ENCODE peak calls at places on chromosomes 12 and 14, in five cellular contexts. M is GM23338, C is HCT116, S is PC-3, L is hepatocyte. Q is an unnamed sample. For H3K9me2, the result is how much of the 10 kb centered on the place peaks cover.

GRCh38 chr14:24360281-24360680 is 7.7 kb upstream of the NFATC4 start:
- DNase-seq in S (no peak), L (no peak), C (no peak), M (no peak), Q (no peak)

GRCh38 chr14:101501858-101502615 is 59.3 kb upstream of the DIO3 start:
- DNase-seq in C (no peak), M (no peak), L (no peak), S (no peak), Q (no peak)

GRCh38 chr12:82519508-82519907 is 161.2 kb downstream of the METTL25 start:
- DNase-seq in S (no peak), C (no peak), M (no peak), L (no peak), Q (no peak)

GRCh38 chr12:90858261-90858660 is 96.7 kb downstream of the CCER1 start:
- DNase-seq in M (no peak), C (no peak), S (peak), L (peak), Q (no peak)

GRCh38 chr12:5586201-5586600 is 154.3 kb downstream of the NTF3 start:
- DNase-seq in C (no peak), M (no peak), S (peak), L (peak), Q (no peak)

GRCh38 chr12:131116437-131117117 is 162.9 kb downstream of the ADGRD1 start:
- DNase-seq in L (peak), M (peak), S (peak), C (no peak), Q (no peak)

GRCh38 chr14:22822017-22822618 is 6.9 kb upstream of the SLC7A7 start:
- DNase-seq in C (no peak), S (no peak), M (peak), L (peak), Q (no peak)

GRCh38 chr12:87020071-87020470 is 763.9 kb upstream of the MGAT4C start:
- DNase-seq in M (no peak), C (no peak), S (no peak), L (no peak), Q (no peak)

GRCh38 chr14:65101631-65102440 is 481 bp downstream of the MAX start:
- DNase-seq in M (peak), S (no peak), C (no peak), L (peak), Q (peak)

GRCh38 chr12:62886796-62887195 is 48.2 kb downstream of the PPM1H start:
- DNase-seq in M (no peak), C (no peak), L (no peak), S (no peak), Q (no peak)

GRCh38 chr12:3534511-3534910 is 43.5 kb downstream of the PRMT8 start:
- DNase-seq in S (no peak), M (no peak), L (no peak), C (no peak), Q (no peak)

GRCh38 chr14:33894339-33894738 is 56.5 kb downstream of the EGLN3 start:
- DNase-seq in C (no peak), L (no peak), S (no peak), M (no peak), Q (no peak)
- H3K9me2 ChIP-seq in C (under half), L (under half), S (under half), M (under half), Q (under half)

DNA sequence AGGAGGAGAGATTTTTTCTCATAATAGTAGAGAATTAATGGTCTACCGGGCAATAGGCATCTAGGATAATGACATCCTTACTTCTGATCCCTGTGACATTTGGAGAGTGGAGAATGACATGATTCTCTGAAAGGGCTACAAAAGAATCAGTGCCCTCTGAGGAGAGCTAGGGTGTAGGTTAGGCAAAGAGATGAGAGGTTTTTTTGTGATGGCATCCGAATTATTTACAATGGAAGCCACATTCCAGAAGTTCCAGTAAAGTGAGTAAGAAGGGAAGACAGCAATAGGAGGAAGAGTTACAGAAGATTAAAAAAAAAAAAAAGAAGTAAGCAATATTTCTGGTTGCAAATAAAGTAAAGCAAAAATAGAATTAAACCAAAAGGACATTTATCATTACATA is 478.0 kb downstream of the RMST start:
- DNase-seq in S (no peak), L (no peak), M (peak), C (no peak), Q (no peak)
- TF ChIP-seq CTCF in S (no peak), L (no peak), M (no peak), C (no peak), Q (no peak)

GRCh38 chr12:4563336-4563735 is 1.3 kb downstream of the DYRK4 start:
- DNase-seq in C (no peak), L (no peak), S (no peak), M (no peak), Q (no peak)
- TF ChIP-seq EZH2phosphoT487 in C (no peak), L (no peak), S (no peak), M (no peak), Q (no peak)

DNA sequence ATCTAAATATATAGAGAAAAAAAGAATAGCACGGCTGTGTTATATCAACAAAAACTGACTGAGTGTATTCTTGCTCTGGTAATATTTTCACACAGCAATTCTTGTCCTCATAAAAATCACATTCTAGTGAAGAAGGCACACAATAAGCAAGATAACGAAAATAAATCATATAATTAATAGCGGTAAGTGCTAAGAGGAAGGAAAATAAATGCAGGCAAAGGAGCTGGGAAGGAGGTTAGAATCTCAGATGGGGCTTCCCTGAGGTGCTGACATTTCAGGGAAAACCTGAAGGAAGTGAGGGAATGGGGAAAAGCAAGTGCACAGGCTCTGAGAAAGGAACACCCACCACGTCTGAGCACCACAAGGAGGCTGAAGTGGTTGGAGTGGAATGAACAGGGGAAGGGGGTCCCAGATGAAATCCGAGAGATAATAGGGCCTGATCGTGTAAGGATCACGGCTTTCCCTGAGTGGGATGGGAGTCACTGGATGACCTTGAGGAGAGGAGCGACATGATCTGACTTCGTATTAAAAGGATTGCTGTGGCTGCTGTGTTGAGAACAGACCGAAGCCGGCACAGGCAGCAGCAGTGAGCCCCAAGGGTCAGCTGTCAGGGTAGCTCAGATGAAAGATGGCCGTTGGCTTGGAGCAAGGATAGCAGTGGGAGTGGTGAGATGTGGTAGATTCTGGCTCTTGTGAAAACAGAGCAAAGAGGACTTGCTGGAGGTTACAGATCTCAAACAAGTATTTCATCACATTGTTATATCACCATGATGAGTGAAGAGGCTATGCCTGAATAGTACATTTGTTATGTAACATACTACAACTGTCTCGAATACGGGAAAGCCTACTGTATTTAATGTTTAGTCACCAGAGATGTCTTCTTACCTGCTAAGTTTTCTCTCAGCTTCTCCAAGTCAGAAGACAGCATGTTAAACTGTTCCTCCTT is 67.1 kb upstream of the VPS33A start:
- DNase-seq in C (no peak), M (no peak), S (no peak), L (no peak), Q (no peak)
- H3K9me2 ChIP-seq in C (under half), M (under half), S (under half), L (under half), Q (under half)

DNA sequence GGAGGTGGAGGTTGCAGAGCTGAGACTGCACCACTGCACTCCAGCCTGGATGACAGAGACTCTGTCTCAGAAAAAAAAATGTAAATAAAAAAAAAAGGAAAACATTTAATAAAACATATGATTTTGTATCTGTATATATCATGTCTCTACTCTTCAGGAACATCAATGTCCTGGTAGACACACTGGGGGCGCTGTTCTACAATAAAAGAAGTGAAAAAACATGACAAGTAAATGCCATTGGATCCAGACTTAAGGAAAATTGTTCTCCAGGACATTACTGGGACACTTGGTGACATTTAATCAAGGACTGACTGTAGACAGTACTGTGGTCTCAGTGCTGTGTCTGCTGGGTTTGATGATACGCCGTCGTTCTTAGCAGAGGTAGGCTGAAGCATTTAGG is 15.5 kb upstream of the KLC1 start:
- DNase-seq in S (no peak), M (no peak), L (no peak), C (no peak), Q (no peak)
- TF ChIP-seq CTCF in S (no peak), M (no peak), L (no peak), C (no peak), Q (peak)

GRCh38 chr12:119227292-119227691 is 48.6 kb downstream of the HSPB8 start:
- DNase-seq in M (no peak), C (no peak), S (peak), L (no peak), Q (no peak)

GRCh38 chr12:119222222-119222951 is 43.7 kb downstream of the HSPB8 start:
- DNase-seq in S (no peak), C (no peak), M (no peak), L (no peak), Q (no peak)

GRCh38 chr12:119229837-119230236 is 51.1 kb downstream of the HSPB8 start:
- DNase-seq in L (peak), M (peak), C (peak), S (peak), Q (peak)

GRCh38 chr12:119229205-119229604 is 50.5 kb downstream of the HSPB8 start:
- DNase-seq in C (no peak), S (no peak), M (peak), L (no peak), Q (no peak)

DNA sequence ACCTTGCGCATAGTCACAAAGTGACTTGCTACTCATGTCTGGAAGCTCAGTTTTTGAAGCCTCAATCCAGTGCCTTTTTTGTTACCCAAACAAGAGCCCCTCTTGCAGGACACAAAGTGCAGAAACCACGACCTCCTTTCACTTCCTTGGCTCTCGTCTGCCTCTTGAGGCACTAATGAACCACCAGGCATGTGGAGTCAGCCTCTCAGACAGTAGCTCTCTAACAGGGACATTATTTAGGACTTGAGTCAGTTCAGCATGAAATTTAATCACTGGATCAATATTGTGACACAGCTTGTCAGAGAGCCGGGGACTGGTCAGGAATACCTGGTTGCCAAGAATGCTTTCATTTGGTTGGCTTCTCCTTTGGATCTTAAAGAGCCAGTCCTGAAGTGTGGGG is 46.7 kb downstream of the HSPB8 start:
- DNase-seq in S (no peak), L (no peak), C (no peak), M (peak), Q (no peak)
- TF ChIP-seq EZH2phosphoT487 in S (no peak), L (no peak), C (no peak), M (no peak), Q (no peak)

GRCh38 chr12:12447837-12448236 is 91.0 kb downstream of the BORCS5 start:
- DNase-seq in M (no peak), C (no peak), S (no peak), L (no peak), Q (no peak)
- H3K9me2 ChIP-seq in M (under half), C (under half), S (under half), L (under half), Q (under half)